ENCODE peak calls at places on chromosomes 11 and 22, in eight cellular contexts. S, O, E, N, W, I, M and K are unnamed samples.

GRCh38 chr11:134761361-134761760 is 349.3 kb upstream of the B3GAT1 start:
- DNase-seq in N (no peak), I (no peak), M (no peak), S (no peak), E (no peak), O (no peak), W (no peak), K (no peak)

GRCh38 chr11:719214-720016 is 13.4 kb downstream of the EPS8L2 start:
- DNase-seq in S (no peak), E (peak; percentile 20), N (no peak), M (no peak), W (no peak), O (no peak), I (no peak), K (no peak)

GRCh38 chr11:68053981-68054812 is 15.4 kb downstream of the TCIRG1 start:
- DNase-seq in W (no peak), N (peak; percentile 50), E (no peak), S (no peak), I (no peak), M (no peak), O (no peak), K (no peak)

GRCh38 chr22:31451709-31452571 is 37.7 kb downstream of the EIF4ENIF1 start:
- DNase-seq in I (no peak), O (peak; percentile 59), N (no peak), E (no peak), M (no peak), S (peak; percentile 15), W (peak; percentile 21), K (no peak)

GRCh38 chr11:65211293-65212105 is 29.8 kb downstream of the CAPN1 start:
- DNase-seq in N (peak; percentile 52), E (no peak), W (no peak), M (no peak), O (no peak), I (no peak), S (no peak), K (no peak)

GRCh38 chr11:848988-849824 is 6.6 kb downstream of the TSPAN4 start:
- DNase-seq in M (no peak), N (no peak), E (no peak), S (no peak), I (no peak), O (no peak), W (no peak), K (peak; percentile 66)

GRCh38 chr11:82807646-82808045 is 74.0 kb upstream of the FAM181B start:
- DNase-seq in E (no peak), W (no peak), M (no peak), O (no peak), I (no peak), S (no peak), N (no peak), K (no peak)

GRCh38 chr22:46969491-46969890 is 207.0 kb downstream of the TBC1D22A start:
- DNase-seq in O (no peak), M (no peak), N (peak; percentile 24), E (no peak), S (peak; percentile 69), I (no peak), W (no peak), K (no peak)

GRCh38 chr22:26770624-26771023 is 113.2 kb downstream of the MIAT start:
- DNase-seq in O (peak; percentile 37), M (no peak), I (no peak), S (no peak), N (no peak), E (no peak), W (no peak), K (no peak)

GRCh38 chr11:67252831-67253239 is 13.4 kb upstream of the GRK2 start:
- DNase-seq in I (no peak), O (peak; percentile 36), E (peak; percentile 52), S (no peak), W (no peak), M (no peak), N (no peak), K (no peak)

DNA sequence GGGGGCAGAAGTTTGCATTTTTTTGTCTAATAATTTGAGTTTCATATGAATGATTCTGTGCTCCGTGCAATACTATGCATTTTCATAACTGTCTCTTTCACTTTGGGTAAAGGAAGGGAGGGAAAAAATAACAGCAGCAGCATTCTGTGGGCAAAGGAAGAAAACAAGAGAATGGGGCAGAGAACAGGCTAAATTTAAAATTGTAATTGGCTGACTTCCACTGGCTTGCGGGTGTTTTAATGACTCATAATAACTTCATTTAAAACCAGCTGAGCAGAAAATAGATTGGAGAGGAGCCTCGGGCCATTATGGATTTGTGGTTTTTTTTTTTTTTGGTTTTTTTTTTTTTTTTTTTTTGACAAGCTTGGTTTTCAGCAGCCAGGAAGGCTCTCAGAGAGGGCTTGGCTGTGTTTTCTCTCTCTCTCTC is 107.4 kb downstream of the ZBTB16 start:
- DNase-seq in E (no peak), O (peak; percentile 63), S (no peak), N (no peak), M (no peak), I (no peak), W (no peak), K (peak; percentile 85)
- TF ChIP-seq POLR2A in E (peak; percentile 46), O (no peak), S (no peak), N (no peak), M (no peak), I (no peak), W (no peak), K (no peak)

DNA sequence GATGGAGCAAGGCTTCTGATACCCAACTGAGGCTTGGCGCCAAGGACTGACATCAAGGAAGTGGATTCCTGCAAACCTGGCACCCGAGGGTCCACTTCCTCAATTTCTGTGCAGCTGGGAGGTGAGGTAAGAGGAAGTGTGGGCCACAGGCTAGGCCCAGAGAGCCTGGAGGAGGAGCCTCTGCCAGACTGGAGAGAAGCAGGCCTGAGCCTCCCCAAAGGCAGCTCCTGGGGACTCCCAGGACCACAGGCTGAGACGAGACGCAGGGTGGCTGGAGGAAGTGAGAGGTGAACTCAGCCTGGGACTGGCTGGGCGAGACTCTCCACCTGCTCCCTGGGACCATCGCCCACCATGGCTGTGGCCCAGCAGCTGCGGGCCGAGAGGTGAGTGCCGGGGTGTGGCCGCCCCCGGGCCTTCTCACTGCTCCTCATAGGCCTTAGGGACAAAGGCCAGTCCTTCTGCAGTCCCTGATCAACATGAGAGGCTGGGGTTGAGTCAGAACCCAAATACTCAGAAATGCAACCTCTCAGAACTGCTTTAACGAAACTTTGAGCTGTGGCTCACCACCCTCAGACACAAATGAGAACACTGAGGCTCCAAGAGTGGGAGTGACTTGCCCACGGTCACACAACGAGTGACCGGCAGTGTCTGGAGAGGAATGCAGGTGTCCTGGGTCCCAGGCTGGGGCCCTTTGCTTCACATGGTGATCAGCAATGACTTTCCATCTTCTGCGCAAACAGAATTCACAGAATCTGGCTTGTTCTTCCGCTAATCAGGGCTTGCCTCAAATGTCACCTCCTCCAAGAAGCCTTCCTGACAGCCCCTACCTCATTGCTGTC is at the start of gene NCF4:
- DNase-seq in S (peak; percentile 94), M (peak; percentile 19), W (no peak), N (peak; percentile 84), E (peak; percentile 77), O (no peak), I (no peak), K (no peak)
- TF ChIP-seq POLR2A in S (peak; percentile 82), M (peak; percentile 20), W (no peak), N (peak; percentile 27), E (no peak), O (no peak), I (no peak), K (no peak)

GRCh38 chr11:60502221-60502775 is 9.7 kb downstream of the MS4A12 start:
- DNase-seq in N (no peak), I (no peak), E (no peak), O (no peak), W (no peak), S (no peak), M (no peak), K (no peak)
- TF ChIP-seq POLR2A in N (no peak), I (no peak), E (no peak), O (no peak), W (no peak), S (no peak), M (no peak), K (no peak)

GRCh38 chr11:2220173-2220771 is 48.7 kb upstream of the TH start:
- DNase-seq in N (no peak), M (no peak), S (no peak), I (no peak), W (no peak), E (no peak), O (no peak), K (no peak)
- TF ChIP-seq POLR2A in N (no peak), M (no peak), S (no peak), I (no peak), W (no peak), E (no peak), O (no peak), K (no peak)

DNA sequence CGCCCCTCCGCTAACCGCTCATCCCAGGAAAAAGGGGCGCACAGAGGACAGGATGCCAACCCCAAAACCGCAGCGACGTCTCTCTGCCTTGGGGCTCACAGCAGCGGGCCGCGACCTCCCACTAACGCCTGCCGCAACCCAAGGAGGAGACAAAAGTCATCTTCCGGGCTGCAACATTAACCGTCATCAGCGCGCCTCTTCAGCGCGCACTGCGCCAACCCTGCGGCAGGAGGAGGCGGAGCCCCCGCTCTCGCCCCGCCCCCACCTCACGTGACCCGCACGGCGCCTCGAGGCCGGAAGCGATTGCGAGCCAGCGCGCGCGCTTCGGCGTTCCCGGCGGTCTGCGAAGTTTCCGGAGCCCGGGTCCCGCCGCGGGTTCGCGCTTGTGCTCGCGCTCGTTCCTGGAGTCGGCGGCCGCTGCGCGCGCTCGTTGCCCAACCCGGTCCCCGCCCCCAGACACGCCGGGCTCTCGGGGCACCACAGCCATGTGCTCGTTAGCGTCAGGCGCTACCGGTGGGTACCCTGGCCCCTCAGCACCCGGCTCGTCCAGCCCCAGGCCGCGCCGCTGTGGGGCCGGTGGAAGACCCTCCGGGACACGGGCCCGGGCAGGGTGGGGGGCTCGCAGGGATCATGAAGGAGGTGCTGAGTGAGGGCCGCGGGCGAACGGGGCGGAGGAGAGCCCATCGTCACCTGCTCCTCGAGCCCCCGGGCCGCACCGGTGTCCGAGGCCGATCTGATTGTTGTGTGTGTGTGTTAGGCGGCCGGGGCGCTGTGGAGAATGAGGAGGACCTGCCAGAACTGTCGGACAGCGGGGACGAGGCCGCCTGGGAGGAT is at the start of gene PRMT3:
- DNase-seq in W (peak; percentile 84), M (peak; percentile 96), O (peak; percentile 94), E (peak; percentile 96), I (peak; percentile 99), N (peak; percentile 96), S (peak; percentile 84), K (peak; percentile 97)
- TF ChIP-seq POLR2A in W (peak; percentile 67), M (peak; percentile 90), O (peak; percentile 94), E (peak; percentile 79), I (peak; percentile 87), N (peak; percentile 78), S (peak; percentile 94), K (peak; percentile 88)